ENCODE peak calls at places on chromosomes 4 and X, in five cellular contexts. A is B cell; C is CD8-positive, alpha-beta T cell; Q is GM13977; S is GM12864. D is an unnamed sample.

GRCh38 chrX:151973851-151974335 is 583 bp downstream of the GABRE start:
- DNase-seq in C (no peak), Q (peak; percentile 23), A (no peak), S (no peak), D (no peak)

GRCh38 chr4:156771171-156771837 is 200.3 kb downstream of the PDGFC start:
- DNase-seq in Q (no peak), S (no peak), C (no peak), A (no peak), D (no peak)

GRCh38 chr4:102535398-102536082 is 34.4 kb downstream of the NFKB1 start:
- DNase-seq in A (no peak), Q (peak; percentile 19), C (no peak), S (no peak), D (peak; percentile 22)

GRCh38 chr4:118758293-118758692 is 73.1 kb downstream of the METTL14 start:
- DNase-seq in Q (no peak), S (no peak), A (no peak), C (no peak), D (no peak)

GRCh38 chr4:95963456-95963855 is 123.6 kb downstream of the PDHA2 start:
- DNase-seq in Q (no peak), C (no peak), A (no peak), S (no peak), D (no peak)

GRCh38 chr4:164731827-164732474 is 22.0 kb upstream of the SMIM31 start:
- DNase-seq in A (peak; percentile 48), Q (peak; percentile 51), C (peak; percentile 15), S (peak; percentile 5), D (peak; percentile 50)

GRCh38 chr4:7738458-7739076 is 201.1 kb downstream of the AFAP1 start:
- DNase-seq in Q (no peak), C (no peak), A (no peak), S (no peak), D (no peak)

GRCh38 chr4:82899339-82899738 is 1.2 kb upstream of the THAP9 start:
- DNase-seq in A (no peak), C (no peak), S (no peak), Q (no peak), D (no peak)

GRCh38 chr4:112546476-112546875 is 30.5 kb upstream of the NEUROG2 start:
- DNase-seq in C (no peak), A (no peak), Q (no peak), S (no peak), D (no peak)

GRCh38 chrX:41558531-41558930 is 111.4 kb downstream of the NYX start:
- DNase-seq in A (peak; percentile 34), C (no peak), S (no peak), Q (peak; percentile 17), D (peak; percentile 23)

GRCh38 chr4:1459081-1459480 is 52.8 kb upstream of the NKX1-1 start:
- DNase-seq in A (no peak), Q (no peak), S (no peak), C (no peak), D (no peak)

GRCh38 chrX:118736394-118737010 is 9.1 kb downstream of the IL13RA1 start:
- DNase-seq in A (peak; percentile 16), Q (no peak), S (no peak), C (no peak), D (no peak)

GRCh38 chrX:118730500-118731247 is 3.3 kb downstream of the IL13RA1 start:
- DNase-seq in Q (no peak), C (no peak), S (no peak), A (no peak), D (no peak)

GRCh38 chrX:118739577-118739976 is 12.2 kb downstream of the IL13RA1 start:
- DNase-seq in S (no peak), A (no peak), Q (no peak), C (no peak), D (no peak)

GRCh38 chrX:118740276-118740889 is 13.0 kb downstream of the IL13RA1 start:
- DNase-seq in S (no peak), C (no peak), Q (no peak), A (no peak), D (no peak)

GRCh38 chrX:118734909-118735308 is 7.5 kb downstream of the IL13RA1 start:
- DNase-seq in Q (no peak), C (no peak), S (no peak), A (no peak), D (no peak)
- TF ChIP-seq CTCF in Q (no peak), C (no peak), S (no peak), A (no peak), D (no peak)

DNA sequence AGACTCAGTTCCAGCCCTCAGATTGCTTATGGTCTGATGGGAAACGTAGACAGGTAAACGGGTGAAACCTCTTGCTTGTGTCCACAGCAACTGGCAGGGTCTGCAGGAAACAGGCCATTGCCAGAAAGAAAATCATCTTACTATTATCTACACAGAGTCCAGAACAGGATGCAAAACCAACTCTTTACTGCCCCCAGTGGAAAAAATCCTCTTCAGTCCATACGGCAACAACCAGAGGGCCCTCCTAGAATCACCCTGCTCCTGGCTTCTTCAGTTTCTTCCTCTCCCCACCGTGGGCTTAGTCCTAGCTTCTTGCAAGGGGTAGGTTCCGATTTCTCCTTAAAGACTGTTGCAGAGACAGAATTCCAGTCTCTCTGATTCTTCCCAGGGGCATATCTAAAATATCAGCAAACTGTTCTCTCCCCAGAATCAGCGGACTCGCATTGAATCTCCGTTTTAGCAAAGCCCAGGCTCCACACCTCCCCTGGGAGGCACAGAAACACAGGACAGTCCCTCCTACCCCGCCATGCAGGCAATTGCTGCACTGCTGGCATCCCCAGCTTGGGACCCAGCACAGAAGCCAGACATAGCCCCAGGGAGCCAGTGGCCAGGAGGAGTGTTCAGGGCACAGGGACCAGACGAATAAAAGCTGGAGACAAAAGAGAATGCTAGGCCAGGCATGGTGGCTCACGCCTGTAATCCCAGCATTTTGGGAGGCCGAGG is 41.0 kb upstream of the SH3RF1 start:
- DNase-seq in A (peak; percentile 50), S (no peak), Q (peak; percentile 56), C (no peak), D (peak; percentile 60)
- TF ChIP-seq CTCF in A (peak; percentile 56), S (peak; percentile 65), Q (peak; percentile 52), C (no peak), D (peak; percentile 35)

DNA sequence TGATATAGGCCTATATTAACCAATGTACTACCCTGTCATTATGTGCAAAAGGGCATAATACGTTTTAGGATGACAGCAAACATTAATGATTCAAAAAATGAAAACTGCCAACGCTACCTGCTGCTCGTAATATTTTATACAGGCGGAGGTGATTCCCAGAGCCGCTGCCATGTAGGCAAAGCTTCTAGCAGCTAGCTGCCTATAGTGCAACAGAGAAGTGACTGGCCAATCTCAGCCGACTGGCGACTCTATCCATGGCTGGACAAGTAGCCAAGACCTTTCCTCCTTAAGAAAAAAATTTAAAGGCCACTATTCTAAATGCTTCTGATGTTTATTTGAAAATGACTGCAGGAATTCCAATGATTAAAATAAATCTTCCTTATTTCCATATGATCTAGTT is 1.9 kb downstream of the PPARGC1A start:
- DNase-seq in S (no peak), C (no peak), Q (no peak), A (no peak), D (no peak)
- TF ChIP-seq CTCF in S (no peak), C (no peak), Q (no peak), A (no peak), D (no peak)

GRCh38 chr4:55499495-55499894 is 47.2 kb downstream of the CLOCK start:
- DNase-seq in A (no peak), C (no peak), Q (no peak), S (no peak), D (no peak)
- TF ChIP-seq CTCF in A (no peak), C (no peak), Q (no peak), S (no peak), D (no peak)

DNA sequence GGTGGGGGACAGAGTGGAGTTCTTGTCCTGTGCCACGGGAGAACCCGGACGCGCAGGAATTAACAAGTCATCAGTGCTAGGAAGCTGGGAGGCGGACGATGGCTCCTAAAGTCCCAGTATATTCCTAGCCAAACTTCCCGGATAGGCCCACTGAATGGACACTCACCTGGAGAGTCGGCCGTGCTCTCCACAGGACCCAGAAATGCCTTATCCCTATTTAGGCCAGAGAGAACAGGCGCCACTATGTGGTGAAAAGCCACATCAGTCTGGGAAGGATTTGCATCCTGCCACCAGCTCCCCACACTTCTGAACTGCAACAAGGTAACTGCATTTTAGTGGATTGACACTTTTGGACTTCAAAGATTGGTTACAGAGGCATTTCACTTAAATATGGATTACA is 1.1 kb downstream of the CFAP299 start:
- DNase-seq in A (no peak), Q (no peak), S (no peak), C (no peak), D (no peak)
- TF ChIP-seq CTCF in A (no peak), Q (no peak), S (no peak), C (no peak), D (no peak)

GRCh38 chr4:106806158-106806797 is 229.8 kb downstream of the DKK2 start:
- DNase-seq in S (no peak), A (no peak), Q (no peak), C (no peak), D (no peak)

GRCh38 chr4:106810122-106810521 is 226.0 kb downstream of the DKK2 start:
- DNase-seq in C (no peak), Q (no peak), S (no peak), A (no peak), D (no peak)

GRCh38 chr4:106803107-106803506 is 233.0 kb downstream of the DKK2 start:
- DNase-seq in A (no peak), S (no peak), C (no peak), Q (no peak), D (no peak)

GRCh38 chr4:106809083-106809482 is 227.0 kb downstream of the DKK2 start:
- DNase-seq in A (no peak), C (no peak), Q (no peak), S (no peak), D (no peak)
- TF ChIP-seq CTCF in A (no peak), C (no peak), Q (no peak), S (no peak), D (no peak)

GRCh38 chrX:30493348-30493747 is 84.2 kb downstream of the TASL start:
- DNase-seq in A (no peak), Q (no peak), S (no peak), C (no peak), D (no peak)

GRCh38 chrX:30489323-30489722 is 88.2 kb downstream of the TASL start:
- DNase-seq in A (no peak), C (no peak), S (no peak), Q (no peak), D (no peak)

GRCh38 chrX:30483996-30484395 is 93.6 kb downstream of the TASL start:
- DNase-seq in S (no peak), Q (peak; percentile 7), A (no peak), C (no peak), D (peak; percentile 7)

GRCh38 chrX:30488092-30488491 is 89.5 kb downstream of the TASL start:
- DNase-seq in C (no peak), S (peak; percentile 15), Q (peak; percentile 22), A (no peak), D (peak; percentile 25)
- TF ChIP-seq CTCF in C (no peak), S (peak; percentile 41), Q (peak; percentile 42), A (no peak), D (no peak)

DNA sequence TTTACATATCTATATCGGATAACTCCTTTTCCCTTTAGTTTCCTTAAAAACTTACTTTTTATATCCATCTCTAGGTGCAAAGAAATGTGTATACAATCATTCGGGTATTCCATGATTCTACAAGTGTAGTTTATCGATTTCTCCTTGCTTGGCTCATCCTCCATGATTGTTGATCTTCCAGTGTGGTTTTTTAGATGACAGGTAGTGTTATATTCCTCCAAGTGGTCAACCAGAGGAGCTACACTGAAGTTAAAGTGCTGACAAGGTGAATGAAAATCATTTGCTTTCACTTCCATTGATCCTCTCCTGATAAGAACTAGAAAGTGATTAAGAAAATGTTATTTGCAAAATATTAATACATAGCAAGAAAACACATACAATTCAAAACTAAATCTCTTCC is 38.5 kb downstream of the TMEM156 start:
- DNase-seq in S (no peak), A (no peak), Q (no peak), C (no peak), D (no peak)
- TF ChIP-seq CTCF in S (no peak), A (no peak), Q (no peak), C (no peak), D (no peak)

GRCh38 chrX:40158036-40158706 is 60.4 kb upstream of the BCOR start:
- DNase-seq in C (no peak), A (peak; percentile 74), S (no peak), Q (peak; percentile 82), D (peak; percentile 67)
- TF ChIP-seq CTCF in C (peak; percentile 39), A (peak; percentile 33), S (peak; percentile 33), Q (peak; percentile 54), D (peak; percentile 47)

D was measured in GM10248.